ENCODE peak calls at places on chromosomes 3 and 15, in four cellular contexts. One of them, this sample, is unnamed.

GRCh38 chr15:56042031-56042430 is 48.6 kb upstream of the NEDD4 start:
- DNase-seq in WTC11: no peak
- DNase-seq in fibroblast of lung: no peak
- DNase-seq in nephron progenitor cell: no peak
- DNase-seq in this sample: no peak

GRCh38 chr3:55252921-55253320 is 234.2 kb downstream of the WNT5A start:
- DNase-seq in WTC11: no peak
- DNase-seq in fibroblast of lung: no peak
- DNase-seq in nephron progenitor cell: no peak
- DNase-seq in this sample: no peak

GRCh38 chr15:73941871-73942635 is 15.8 kb downstream of the LOXL1 start:
- DNase-seq in WTC11: no peak
- DNase-seq in fibroblast of lung: no peak
- DNase-seq in nephron progenitor cell: no peak
- DNase-seq in this sample: no peak

GRCh38 chr3:140588558-140588957 is 89.3 kb upstream of the TRIM42 start:
- DNase-seq in WTC11: no peak
- DNase-seq in fibroblast of lung: no peak
- DNase-seq in nephron progenitor cell: no peak
- DNase-seq in this sample: no peak

GRCh38 chr3:144429719-144430121 is 458.1 kb downstream of the DIPK2A start:
- DNase-seq in WTC11: no peak
- DNase-seq in fibroblast of lung: no peak
- DNase-seq in nephron progenitor cell: no peak
- DNase-seq in this sample: no peak

GRCh38 chr3:88059380-88060160 is 515 bp downstream of the ZNF654 start:
- DNase-seq in WTC11: no peak
- DNase-seq in fibroblast of lung: no peak
- DNase-seq in nephron progenitor cell: peak
- DNase-seq in this sample: no peak

GRCh38 chr15:101718896-101719295 is 5.4 kb downstream of the TARS3 start:
- DNase-seq in WTC11: no peak
- DNase-seq in fibroblast of lung: no peak
- DNase-seq in nephron progenitor cell: no peak
- DNase-seq in this sample: no peak

GRCh38 chr3:116423365-116423764 is 21.9 kb downstream of the LSAMP start:
- DNase-seq in WTC11: no peak
- DNase-seq in fibroblast of lung: no peak
- DNase-seq in nephron progenitor cell: no peak
- DNase-seq in this sample: no peak

DNA sequence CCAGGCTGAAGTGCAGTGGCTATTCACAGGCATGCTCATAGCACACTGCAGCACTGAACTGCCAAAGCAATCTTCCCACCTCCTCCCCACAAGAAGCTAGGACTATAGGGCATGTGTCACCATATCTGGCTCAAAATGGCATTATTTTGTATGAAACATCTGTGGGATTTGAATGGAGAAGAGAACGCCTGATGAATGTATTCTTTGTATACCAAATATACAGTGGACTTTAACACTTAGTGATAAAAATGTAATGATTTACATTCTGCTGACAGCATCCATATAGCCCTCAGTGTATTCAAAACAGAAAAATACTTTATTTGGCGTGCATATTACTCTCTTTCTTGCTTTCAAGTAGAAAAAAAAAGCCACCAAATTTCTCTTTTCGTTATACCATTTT is 257.8 kb downstream of the FOXP1 start:
- DNase-seq in WTC11: no peak
- DNase-seq in fibroblast of lung: no peak
- DNase-seq in nephron progenitor cell: no peak
- DNase-seq in this sample: no peak
- TF ChIP-seq CTCF in WTC11: no peak
- TF ChIP-seq CTCF in fibroblast of lung: no peak
- TF ChIP-seq CTCF in nephron progenitor cell: no peak
- TF ChIP-seq CTCF in this sample: no peak

DNA sequence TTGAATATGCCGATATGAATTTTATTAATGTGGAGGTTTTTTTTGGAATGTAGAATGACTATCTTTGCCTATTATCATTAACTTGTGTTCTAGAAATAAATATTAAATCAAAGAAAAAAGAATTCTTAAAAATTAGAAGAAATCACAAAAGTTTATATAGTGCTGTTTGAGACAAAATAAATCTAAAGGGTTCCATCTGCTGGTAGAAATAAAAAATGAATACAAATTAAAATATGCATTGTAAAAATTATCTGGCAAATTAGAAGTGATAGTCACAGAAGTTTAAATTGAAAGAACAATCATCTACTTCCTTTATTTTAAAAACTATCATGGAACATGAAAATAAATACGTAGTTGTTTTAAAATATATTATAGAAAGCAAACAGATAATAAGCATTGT is 22.7 kb upstream of the ZBTB20 start:
- DNase-seq in WTC11: no peak
- DNase-seq in fibroblast of lung: peak
- DNase-seq in nephron progenitor cell: no peak
- DNase-seq in this sample: no peak
- TF ChIP-seq CTCF in WTC11: no peak
- TF ChIP-seq CTCF in fibroblast of lung: no peak
- TF ChIP-seq CTCF in nephron progenitor cell: no peak
- TF ChIP-seq CTCF in this sample: no peak

GRCh38 chr3:155325263-155325835 is 31.9 kb upstream of the STRIT1 start:
- DNase-seq in WTC11: peak
- DNase-seq in fibroblast of lung: no peak
- DNase-seq in nephron progenitor cell: no peak
- DNase-seq in this sample: no peak
- TF ChIP-seq CTCF in WTC11: no peak
- TF ChIP-seq CTCF in fibroblast of lung: no peak
- TF ChIP-seq CTCF in nephron progenitor cell: no peak
- TF ChIP-seq CTCF in this sample: peak

GRCh38 chr15:92952451-92952850 is 52.3 kb downstream of the CHD2 start:
- DNase-seq in WTC11: no peak
- DNase-seq in fibroblast of lung: no peak
- DNase-seq in nephron progenitor cell: no peak
- DNase-seq in this sample: no peak

GRCh38 chr15:92953997-92954396 is 53.9 kb downstream of the CHD2 start:
- DNase-seq in WTC11: no peak
- DNase-seq in fibroblast of lung: no peak
- DNase-seq in nephron progenitor cell: no peak
- DNase-seq in this sample: no peak

GRCh38 chr15:92953569-92953968 is 53.4 kb downstream of the CHD2 start:
- DNase-seq in WTC11: no peak
- DNase-seq in fibroblast of lung: no peak
- DNase-seq in nephron progenitor cell: no peak
- DNase-seq in this sample: no peak

GRCh38 chr15:92955706-92956105 is 55.6 kb downstream of the CHD2 start:
- DNase-seq in WTC11: no peak
- DNase-seq in fibroblast of lung: no peak
- DNase-seq in nephron progenitor cell: no peak
- DNase-seq in this sample: no peak

GRCh38 chr15:92954578-92954977 is 54.5 kb downstream of the CHD2 start:
- DNase-seq in WTC11: no peak
- DNase-seq in fibroblast of lung: no peak
- DNase-seq in nephron progenitor cell: peak
- DNase-seq in this sample: no peak
- TF ChIP-seq CTCF in WTC11: peak
- TF ChIP-seq CTCF in fibroblast of lung: no peak
- TF ChIP-seq CTCF in nephron progenitor cell: peak
- TF ChIP-seq CTCF in this sample: peak

This sample was measured in AG09319.